ENCODE peak calls at places on chromosomes 1 and 21, in four cellular contexts. One of them, this sample, is unnamed.

GRCh38 chr1:100440075-100440809 is 87.9 kb downstream of the CDC14A start:
- DNase-seq in AG10803: no peak
- DNase-seq in A549: no peak
- DNase-seq in fibroblast of lung: no peak
- DNase-seq in this sample: no peak

GRCh38 chr1:98949606-98950005 is 55.1 kb downstream of the PLPPR5 start:
- DNase-seq in fibroblast of lung: peak
- DNase-seq in A549: no peak
- DNase-seq in AG10803: peak
- DNase-seq in this sample: no peak

GRCh38 chr21:33651965-33652680 is 9.8 kb downstream of the ITSN1 start:
- DNase-seq in AG10803: no peak
- DNase-seq in fibroblast of lung: no peak
- DNase-seq in A549: no peak
- DNase-seq in this sample: no peak

GRCh38 chr1:154154534-154155181 is at the start of gene NUP210L:
- DNase-seq in AG10803: no peak
- DNase-seq in fibroblast of lung: peak
- DNase-seq in A549: no peak
- DNase-seq in this sample: peak

GRCh38 chr1:51642739-51643142 is 25.8 kb downstream of the OSBPL9 start:
- DNase-seq in A549: no peak
- DNase-seq in AG10803: peak
- DNase-seq in fibroblast of lung: peak
- DNase-seq in this sample: peak

GRCh38 chr1:62361426-62361825 is 42.2 kb upstream of the KANK4 start:
- DNase-seq in A549: no peak
- DNase-seq in AG10803: no peak
- DNase-seq in fibroblast of lung: no peak
- DNase-seq in this sample: no peak

GRCh38 chr21:40846566-40847411 is at the start of gene DSCAM:
- DNase-seq in AG10803: no peak
- DNase-seq in fibroblast of lung: peak
- DNase-seq in A549: no peak
- DNase-seq in this sample: no peak

GRCh38 chr1:210092366-210092765 is 140.2 kb upstream of the SERTAD4 start:
- DNase-seq in A549: no peak
- DNase-seq in AG10803: peak
- DNase-seq in fibroblast of lung: peak
- DNase-seq in this sample: no peak

GRCh38 chr1:67804710-67805109 is 28.6 kb downstream of the GNG12 start:
- DNase-seq in AG10803: no peak
- DNase-seq in A549: no peak
- DNase-seq in fibroblast of lung: no peak
- DNase-seq in this sample: no peak

GRCh38 chr1:51070640-51071039 is 31.4 kb upstream of the C1orf185 start:
- DNase-seq in AG10803: peak
- DNase-seq in A549: no peak
- DNase-seq in fibroblast of lung: peak
- DNase-seq in this sample: peak

GRCh38 chr1:39105061-39105840 is 79.1 kb downstream of the NDUFS5 start:
- DNase-seq in A549: no peak
- DNase-seq in AG10803: peak
- DNase-seq in fibroblast of lung: peak
- DNase-seq in this sample: peak
- TF ChIP-seq CTCF in A549: no peak
- TF ChIP-seq CTCF in AG10803: no peak
- TF ChIP-seq CTCF in fibroblast of lung: no peak
- TF ChIP-seq CTCF in this sample: no peak

GRCh38 chr21:44870748-44871495 is 2.6 kb downstream of the PTTG1IP start:
- DNase-seq in AG10803: no peak
- DNase-seq in fibroblast of lung: peak
- DNase-seq in A549: no peak
- DNase-seq in this sample: no peak
- H3K4me3 ChIP-seq in AG10803: peak
- H3K4me3 ChIP-seq in fibroblast of lung: peak
- H3K4me3 ChIP-seq in A549: peak
- H3K4me3 ChIP-seq in this sample: peak

DNA sequence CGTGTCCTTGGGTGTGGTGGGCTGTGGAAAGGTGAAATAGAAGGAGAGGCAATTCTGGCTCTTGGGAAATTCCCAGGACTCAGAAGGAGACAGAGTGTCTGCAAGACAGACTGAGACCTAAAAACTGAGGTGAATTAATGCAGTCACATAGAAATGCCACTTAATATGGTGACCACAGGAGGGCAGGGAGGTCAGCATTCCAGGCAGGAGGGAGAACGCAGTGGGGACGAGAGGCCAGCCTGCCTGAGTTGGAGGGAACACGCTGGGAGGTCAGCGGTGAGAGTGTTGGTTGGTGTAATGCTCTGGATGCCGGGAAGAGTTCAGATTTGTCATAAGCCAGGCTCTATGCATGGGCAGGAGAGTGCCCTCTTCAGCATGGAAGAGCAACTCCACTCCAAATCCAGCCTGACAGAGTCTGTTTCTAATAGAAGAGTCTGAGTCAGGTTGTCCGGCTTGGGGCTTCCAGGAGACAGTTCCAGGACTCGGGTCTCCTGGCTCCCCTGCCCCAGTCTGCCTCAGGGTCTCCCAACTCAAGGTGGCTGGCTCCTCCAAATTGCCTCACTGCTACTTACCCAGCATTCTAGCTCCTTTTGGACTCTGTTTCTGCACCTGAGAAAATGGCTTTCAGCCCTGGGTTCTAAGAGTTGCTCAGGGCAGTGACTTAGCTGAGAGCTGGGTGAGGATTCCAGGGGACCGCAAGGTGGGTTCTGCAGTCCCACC is 5.7 kb upstream of the IGFN1 start:
- DNase-seq in AG10803: peak
- DNase-seq in fibroblast of lung: peak
- DNase-seq in A549: peak
- DNase-seq in this sample: peak
- TF ChIP-seq CTCF in AG10803: peak
- TF ChIP-seq CTCF in fibroblast of lung: peak
- TF ChIP-seq CTCF in A549: peak
- TF ChIP-seq CTCF in this sample: peak

GRCh38 chr1:219659682-219660081 is 46.8 kb upstream of the ZC3H11B start:
- DNase-seq in AG10803: peak
- DNase-seq in fibroblast of lung: peak
- DNase-seq in A549: no peak
- DNase-seq in this sample: peak

GRCh38 chr1:219664310-219665029 is 51.6 kb upstream of the ZC3H11B start:
- DNase-seq in fibroblast of lung: no peak
- DNase-seq in A549: no peak
- DNase-seq in AG10803: no peak
- DNase-seq in this sample: no peak

GRCh38 chr1:219659005-219659632 is 46.2 kb upstream of the ZC3H11B start:
- DNase-seq in A549: no peak
- DNase-seq in AG10803: no peak
- DNase-seq in fibroblast of lung: peak
- DNase-seq in this sample: peak

GRCh38 chr1:219661464-219662092 is 48.7 kb upstream of the ZC3H11B start:
- DNase-seq in fibroblast of lung: no peak
- DNase-seq in AG10803: no peak
- DNase-seq in A549: no peak
- DNase-seq in this sample: no peak

DNA sequence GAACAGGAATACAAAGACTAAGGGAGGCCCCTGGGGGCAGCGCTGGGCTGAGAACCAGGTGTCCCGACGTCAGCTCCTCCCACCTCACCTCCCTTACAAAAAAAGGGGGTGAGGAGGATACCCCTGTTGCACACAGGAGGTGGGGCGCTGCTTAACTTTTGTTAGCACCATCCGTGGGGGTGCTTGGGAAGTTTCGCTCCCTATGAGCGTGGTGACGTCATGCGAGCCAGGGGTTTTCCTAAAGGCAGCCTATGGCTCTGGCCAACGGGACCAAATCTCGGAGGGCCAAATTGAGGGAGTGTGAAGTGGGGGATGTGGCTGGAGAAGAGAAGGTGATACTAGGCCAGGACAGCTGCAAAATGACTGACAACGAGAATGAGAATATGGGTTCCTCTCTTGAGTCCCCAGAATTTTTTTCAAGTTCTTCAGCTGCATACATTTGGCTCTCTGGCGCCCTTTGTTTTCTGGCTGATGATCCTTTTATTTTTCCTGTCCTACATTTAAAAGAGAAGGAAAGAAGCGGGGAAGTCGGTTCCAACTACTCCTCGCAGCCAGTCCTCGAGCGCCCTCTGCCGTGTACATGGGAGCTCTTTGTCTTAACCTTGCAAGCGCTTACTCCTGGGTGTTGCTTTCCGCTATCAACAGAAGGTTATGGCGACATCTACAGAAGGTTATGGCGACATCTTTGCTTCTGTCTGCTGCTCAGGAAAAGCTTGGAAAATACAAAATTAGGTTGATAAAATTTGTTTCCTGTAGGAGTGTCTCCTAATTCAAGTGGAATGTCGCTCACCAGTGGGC is 48.0 kb upstream of the ZC3H11B start:
- DNase-seq in fibroblast of lung: peak
- DNase-seq in A549: peak
- DNase-seq in AG10803: peak
- DNase-seq in this sample: peak
- H3K4me3 ChIP-seq in fibroblast of lung: peak
- H3K4me3 ChIP-seq in A549: no peak
- H3K4me3 ChIP-seq in AG10803: no peak
- H3K4me3 ChIP-seq in this sample: peak

DNA sequence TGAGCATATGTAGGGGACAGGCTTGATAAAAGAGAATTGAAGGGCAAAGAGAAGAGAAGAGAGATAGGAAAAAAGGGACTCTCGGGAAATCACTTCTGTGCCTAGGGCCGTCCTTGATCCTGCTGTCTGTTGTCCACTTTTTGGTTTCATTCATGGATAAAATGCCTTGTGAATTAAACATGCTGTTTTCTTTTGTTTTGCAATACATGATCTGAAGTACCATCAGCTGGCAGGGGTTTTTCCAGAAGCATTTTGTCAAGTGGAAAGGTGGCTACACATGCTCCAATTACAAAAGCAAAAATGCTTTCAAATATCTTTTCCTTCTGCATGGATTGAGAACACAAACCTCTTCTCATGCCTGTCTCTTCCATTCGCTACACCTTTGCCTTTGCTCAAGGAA is 361.7 kb downstream of the PDE4B start:
- DNase-seq in fibroblast of lung: no peak
- DNase-seq in AG10803: no peak
- DNase-seq in A549: no peak
- DNase-seq in this sample: no peak
- TF ChIP-seq CTCF in fibroblast of lung: no peak
- TF ChIP-seq CTCF in AG10803: no peak
- TF ChIP-seq CTCF in A549: no peak
- TF ChIP-seq CTCF in this sample: no peak

GRCh38 chr1:110635434-110635833 is 29.3 kb upstream of the KCNA2 start:
- DNase-seq in AG10803: no peak
- DNase-seq in fibroblast of lung: no peak
- DNase-seq in A549: no peak
- DNase-seq in this sample: no peak
- H3K4me3 ChIP-seq in AG10803: no peak
- H3K4me3 ChIP-seq in fibroblast of lung: no peak
- H3K4me3 ChIP-seq in A549: no peak
- H3K4me3 ChIP-seq in this sample: no peak

DNA sequence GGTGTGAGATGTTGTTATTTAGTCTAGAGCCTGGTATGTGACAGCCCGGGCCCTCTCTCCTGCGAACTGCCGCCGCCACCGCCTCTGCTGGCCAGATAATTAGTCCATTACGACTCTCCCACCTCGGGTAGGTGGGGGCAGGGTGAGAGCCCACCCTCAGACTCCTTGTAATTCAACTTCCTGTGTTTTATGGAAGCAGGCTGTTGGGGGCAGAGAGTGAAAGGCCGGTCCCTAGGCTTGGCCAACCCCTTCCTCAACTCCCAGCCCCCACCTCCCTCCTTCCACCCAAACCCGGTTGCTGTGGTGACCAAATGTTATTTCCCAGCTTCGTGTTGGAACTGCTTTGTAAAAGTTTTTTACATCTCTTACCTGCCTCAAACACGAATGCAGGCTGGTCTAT is 119.1 kb downstream of the RNF220 start:
- DNase-seq in fibroblast of lung: no peak
- DNase-seq in AG10803: no peak
- DNase-seq in A549: no peak
- DNase-seq in this sample: no peak
- TF ChIP-seq CTCF in fibroblast of lung: no peak
- TF ChIP-seq CTCF in AG10803: no peak
- TF ChIP-seq CTCF in A549: no peak
- TF ChIP-seq CTCF in this sample: no peak

GRCh38 chr21:39453571-39454179 is 1.9 kb downstream of the SH3BGR start:
- DNase-seq in AG10803: no peak
- DNase-seq in fibroblast of lung: no peak
- DNase-seq in A549: no peak
- DNase-seq in this sample: peak
- H3K4me3 ChIP-seq in AG10803: no peak
- H3K4me3 ChIP-seq in fibroblast of lung: no peak
- H3K4me3 ChIP-seq in A549: no peak
- H3K4me3 ChIP-seq in this sample: no peak

GRCh38 chr1:18484276-18484675 is 3.5 kb downstream of the KLHDC7A start:
- DNase-seq in AG10803: no peak
- DNase-seq in A549: no peak
- DNase-seq in fibroblast of lung: no peak
- DNase-seq in this sample: no peak

GRCh38 chr1:18481921-18482701 is 1.4 kb downstream of the KLHDC7A start:
- DNase-seq in AG10803: no peak
- DNase-seq in fibroblast of lung: no peak
- DNase-seq in A549: no peak
- DNase-seq in this sample: no peak

GRCh38 chr1:18481190-18481920 is 625 bp downstream of the KLHDC7A start:
- DNase-seq in AG10803: no peak
- DNase-seq in fibroblast of lung: no peak
- DNase-seq in A549: no peak
- DNase-seq in this sample: no peak

GRCh38 chr1:18484726-18485125 is 4.0 kb downstream of the KLHDC7A start:
- DNase-seq in A549: no peak
- DNase-seq in fibroblast of lung: no peak
- DNase-seq in AG10803: no peak
- DNase-seq in this sample: no peak

GRCh38 chr1:18482721-18483425 is 2.1 kb downstream of the KLHDC7A start:
- DNase-seq in fibroblast of lung: no peak
- DNase-seq in A549: no peak
- DNase-seq in AG10803: no peak
- DNase-seq in this sample: no peak
- TF ChIP-seq CTCF in fibroblast of lung: no peak
- TF ChIP-seq CTCF in A549: no peak
- TF ChIP-seq CTCF in AG10803: no peak
- TF ChIP-seq CTCF in this sample: no peak